ENCODE peak calls at places on chromosomes 6 and 20, in six cellular contexts. C, M, Y, I, Q and U are unnamed samples.
A peak's percentile ranks its signal among the peaks of the same experiment; 100 is the strongest.

GRCh38 chr6:117306227-117306784 is 40.9 kb downstream of the VGLL2 start:
- DNase-seq in C (no peak), I (no peak), Y (no peak), Q (no peak), M (no peak), U (no peak)

GRCh38 chr6:150231456-150231855 is 88.6 kb downstream of the PPP1R14C start:
- DNase-seq in Y (peak; percentile 23), Q (no peak), M (no peak), I (no peak), C (no peak), U (no peak)

GRCh38 chr20:23268792-23269354 is 81.7 kb upstream of the NXT1 start:
- DNase-seq in Y (peak; percentile 12), I (no peak), C (no peak), M (no peak), Q (peak; percentile 31), U (no peak)

GRCh38 chr20:23097636-23098580 is 11.8 kb upstream of the CD93 start:
- DNase-seq in I (no peak), Q (no peak), M (no peak), Y (no peak), C (no peak), U (no peak)

GRCh38 chr6:84448331-84448730 is 220.9 kb upstream of the CEP162 start:
- DNase-seq in I (no peak), C (no peak), Q (no peak), M (no peak), Y (peak; percentile 38), U (no peak)

GRCh38 chr6:81589465-81590313 is 162.8 kb downstream of the TENT5A start:
- DNase-seq in I (no peak), M (no peak), C (no peak), Y (peak; percentile 13), Q (no peak), U (no peak)

GRCh38 chr6:169571123-169571962 is 130.5 kb downstream of the WDR27 start:
- DNase-seq in Q (peak; percentile 62), C (no peak), Y (peak; percentile 42), M (no peak), I (no peak), U (no peak)

GRCh38 chr6:127190552-127190951 is 72.1 kb downstream of the RSPO3 start:
- DNase-seq in Y (peak; percentile 77), C (no peak), M (no peak), I (no peak), Q (no peak), U (no peak)

GRCh38 chr20:22285555-22285954 is 298.8 kb downstream of the FOXA2 start:
- DNase-seq in M (no peak), I (no peak), Q (no peak), C (no peak), Y (no peak), U (no peak)

GRCh38 chr6:134903448-134903847 is 46.5 kb downstream of the ALDH8A1 start:
- DNase-seq in C (no peak), Y (no peak), Q (peak; percentile 56), I (no peak), M (no peak), U (no peak)

GRCh38 chr6:32116674-32117073 is 7.5 kb upstream of the TNXB start:
- DNase-seq in Q (peak; percentile 56), Y (peak; percentile 33), C (no peak), I (no peak), M (no peak), U (no peak)

GRCh38 chr6:109527989-109528388 is 45.0 kb upstream of the ZBTB24 start:
- DNase-seq in M (no peak), C (no peak), Y (no peak), Q (no peak), I (no peak), U (no peak)

GRCh38 chr6:2658788-2659187 is 91.9 kb downstream of the MYLK4 start:
- DNase-seq in C (no peak), Q (no peak), Y (peak; percentile 51), I (peak; percentile 18), M (no peak), U (no peak)

GRCh38 chr20:62088258-62089127 is 22.8 kb upstream of the TAF4 start:
- DNase-seq in C (no peak), M (no peak), Y (peak; percentile 95), Q (no peak), I (no peak), U (no peak)

GRCh38 chr20:753897-754635 is 14.2 kb downstream of the SLC52A3 start:
- DNase-seq in Y (no peak), I (no peak), M (no peak), C (no peak), Q (no peak), U (no peak)

GRCh38 chr6:22954749-22955385 is 385.5 kb downstream of the HDGFL1 start:
- DNase-seq in C (no peak), Y (peak; percentile 27), M (no peak), I (no peak), Q (no peak), U (no peak)

GRCh38 chr6:148561629-148562028 is 185.2 kb upstream of the UST start:
- DNase-seq in Y (no peak), Q (no peak), M (no peak), C (no peak), I (no peak), U (no peak)

GRCh38 chr6:164396071-164397047 is 913.0 kb downstream of the C6orf118 start:
- DNase-seq in I (no peak), Q (peak; percentile 82), Y (peak; percentile 29), C (no peak), M (no peak), U (no peak)

GRCh38 chr20:63546686-63547483 is 664 bp downstream of the SRMS start:
- DNase-seq in C (no peak), Y (no peak), I (no peak), M (no peak), Q (no peak), U (no peak)

GRCh38 chr20:10771435-10772140 is 97.8 kb upstream of the JAG1 start:
- DNase-seq in Y (peak; percentile 23), I (no peak), M (no peak), Q (no peak), C (no peak), U (no peak)

GRCh38 chr6:105986998-105987397 is 99.1 kb upstream of the PRDM1 start:
- DNase-seq in M (no peak), Y (peak; percentile 34), C (no peak), Q (no peak), I (no peak), U (no peak)

GRCh38 chr6:108166664-108167448 is 1.0 kb downstream of the NR2E1 start:
- DNase-seq in M (no peak), Q (no peak), I (no peak), Y (no peak), C (peak; percentile 27), U (no peak)

GRCh38 chr6:107545761-107546160 is 55.8 kb downstream of the SOBP start:
- DNase-seq in C (no peak), Q (no peak), Y (no peak), I (no peak), M (no peak), U (no peak)

GRCh38 chr6:44664716-44665115 is 277.2 kb downstream of the CDC5L start:
- DNase-seq in M (no peak), C (no peak), I (no peak), Y (no peak), Q (no peak), U (no peak)

GRCh38 chr6:147910254-147910653 is 401.8 kb downstream of the SAMD5 start:
- DNase-seq in I (no peak), Q (no peak), C (no peak), M (no peak), Y (no peak), U (no peak)

GRCh38 chr20:31606928-31607639 is 2.0 kb downstream of the ID1 start:
- DNase-seq in C (peak; percentile 31), Q (no peak), M (no peak), Y (peak; percentile 59), I (no peak), U (no peak)

GRCh38 chr6:19333936-19334335 is 503.2 kb upstream of the ID4 start:
- DNase-seq in I (no peak), Y (peak; percentile 62), C (no peak), M (no peak), Q (no peak), U (no peak)

GRCh38 chr6:14713008-14713452 is 532.8 kb upstream of the JARID2 start:
- DNase-seq in Y (peak; percentile 85), M (peak; percentile 62), Q (no peak), C (no peak), I (no peak), U (peak; percentile 84)

GRCh38 chr6:138278326-138278725 is 60.0 kb upstream of the PBOV1 start:
- DNase-seq in M (no peak), I (no peak), Y (peak; percentile 47), C (peak; percentile 9), Q (no peak), U (no peak)

GRCh38 chr20:54565255-54565654 is 89.9 kb downstream of the DOK5 start:
- DNase-seq in Y (no peak), I (no peak), M (no peak), Q (no peak), C (no peak), U (no peak)

GRCh38 chr6:129725341-129725740 is 15.4 kb upstream of the ARHGAP18 start:
- DNase-seq in I (no peak), Y (no peak), C (no peak), Q (no peak), M (no peak), U (no peak)

DNA sequence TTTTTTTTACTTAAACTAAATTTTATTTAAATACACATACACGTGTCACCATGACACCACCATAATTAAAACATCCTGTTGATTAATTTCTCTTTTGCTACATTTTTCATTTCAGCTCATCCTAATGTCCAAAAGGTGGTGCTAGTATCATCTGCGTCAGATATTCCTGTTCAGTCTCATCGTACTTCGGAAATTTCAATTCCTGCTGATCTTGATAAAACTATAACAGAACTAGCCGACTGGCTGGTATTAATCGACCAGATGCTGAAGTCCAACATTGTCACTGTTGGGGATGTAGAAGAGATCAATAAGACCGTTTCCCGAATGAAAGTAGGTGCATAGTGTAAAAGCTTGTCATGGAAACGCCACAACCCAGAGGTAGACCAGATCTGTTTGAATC is 263.4 kb downstream of the UTRN start:
- DNase-seq in I (no peak), Y (no peak), C (no peak), Q (no peak), M (no peak), U (no peak)
- TF ChIP-seq CTCF in I (no peak), Y (no peak), C (no peak), Q (no peak), M (no peak), U (no peak)

GRCh38 chr20:46539113-46539512 is 11.3 kb downstream of the OCSTAMP start:
- DNase-seq in C (no peak), Y (no peak), M (no peak), I (no peak), Q (no peak), U (no peak)
- TF ChIP-seq CTCF in C (no peak), Y (no peak), M (no peak), I (no peak), Q (no peak), U (peak; percentile 22)

GRCh38 chr20:26163890-26164289 is 467.2 kb upstream of the ZNF337 start:
- DNase-seq in I (no peak), Y (peak; percentile 93), C (no peak), M (no peak), Q (no peak), U (no peak)
- TF ChIP-seq CTCF in I (no peak), Y (no peak), C (no peak), M (no peak), Q (no peak), U (no peak)

DNA sequence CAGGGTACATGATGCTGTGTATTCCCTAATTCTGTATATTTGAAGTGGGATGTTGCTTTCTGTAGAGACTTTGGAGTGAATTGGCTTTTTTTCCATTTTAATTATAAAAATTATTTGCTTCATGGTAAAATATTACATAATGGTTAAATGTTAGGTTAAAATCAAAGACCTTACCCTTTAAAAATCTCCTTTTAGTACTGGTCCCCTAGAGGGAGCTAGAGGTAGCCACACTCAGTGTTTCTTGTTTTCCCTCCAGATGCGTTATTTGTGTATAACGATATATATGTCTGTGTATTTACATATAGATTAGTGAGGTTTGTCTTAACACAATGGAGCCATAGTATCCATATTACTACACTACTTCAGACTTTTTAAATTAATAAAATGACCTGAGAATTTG is 146.7 kb downstream of the PLCB4 start:
- DNase-seq in I (no peak), Q (no peak), M (no peak), C (no peak), Y (peak; percentile 24), U (no peak)
- TF ChIP-seq CTCF in I (no peak), Q (no peak), M (peak; percentile 18), C (no peak), Y (peak; percentile 27), U (peak; percentile 60)